ENCODE peak calls at places on chromosomes 13 and 19, in six cellular contexts. M, D, G, K, J and N are unnamed samples.

GRCh38 chr19:6739390-6739883 is at the start of gene TRIP10:
- DNase-seq in M (peak; percentile 96), D (peak; percentile 87), G (peak; percentile 90), K (peak; percentile 78), J (peak; percentile 94), N (peak; percentile 94)

GRCh38 chr13:44543424-44543823 is 32.7 kb downstream of the TSC22D1 start:
- DNase-seq in M (no peak), D (no peak), G (no peak), K (no peak), J (no peak), N (no peak)

GRCh38 chr13:29483211-29483610 is 112.3 kb downstream of the SLC7A1 start:
- DNase-seq in M (no peak), D (peak; percentile 97), G (no peak), K (peak; percentile 35), J (peak; percentile 70), N (no peak)

GRCh38 chr19:38877781-38878574 is at the start of gene RINL:
- DNase-seq in M (peak; percentile 87), D (peak; percentile 25), G (no peak), K (no peak), J (peak; percentile 58), N (no peak)

GRCh38 chr19:56596676-56597075 is 1.6 kb downstream of the ZNF71 start:
- DNase-seq in M (no peak), D (no peak), G (no peak), K (no peak), J (no peak), N (no peak)

GRCh38 chr13:78035500-78035899 is 116.9 kb upstream of the EDNRB start:
- DNase-seq in M (no peak), D (no peak), G (no peak), K (no peak), J (no peak), N (no peak)

GRCh38 chr19:1157931-1158884 is 15.9 kb downstream of the SBNO2 start:
- DNase-seq in M (no peak), D (no peak), G (no peak), K (no peak), J (no peak), N (no peak)

GRCh38 chr19:53982611-53983010 is 8.8 kb upstream of the CACNG6 start:
- DNase-seq in M (no peak), D (peak; percentile 13), G (peak; percentile 61), K (no peak), J (peak; percentile 79), N (peak; percentile 63)

GRCh38 chr13:27405521-27406134 is 18.8 kb upstream of the GTF3A start:
- DNase-seq in M (no peak), D (no peak), G (no peak), K (no peak), J (no peak), N (no peak)

GRCh38 chr19:13795595-13796300 is 505 bp downstream of the ZSWIM4 start:
- DNase-seq in M (no peak), D (peak; percentile 54), G (no peak), K (peak; percentile 32), J (no peak), N (peak; percentile 25)

GRCh38 chr13:76385606-76386005 is 500.6 kb downstream of the KCTD12 start:
- DNase-seq in M (no peak), D (no peak), G (no peak), K (no peak), J (no peak), N (no peak)

GRCh38 chr19:58002384-58003152 is at the start of gene ZNF606:
- DNase-seq in M (peak; percentile 81), D (peak; percentile 87), G (peak; percentile 92), K (peak; percentile 84), J (peak; percentile 95), N (peak; percentile 94)

GRCh38 chr13:105144020-105144419 is 1391.4 kb downstream of the EFNB2 start:
- DNase-seq in M (no peak), D (no peak), G (no peak), K (no peak), J (no peak), N (no peak)

GRCh38 chr19:16435238-16435911 is 36.4 kb downstream of the EPS15L1 start:
- DNase-seq in M (no peak), D (peak; percentile 39), G (no peak), K (no peak), J (no peak), N (peak; percentile 56)

GRCh38 chr13:101942038-101942437 is 459.8 kb downstream of the FGF14 start:
- DNase-seq in M (peak; percentile 4), D (no peak), G (peak; percentile 80), K (no peak), J (no peak), N (peak; percentile 4)

GRCh38 chr19:2500861-2501260 is 24.9 kb downstream of the GADD45B start:
- DNase-seq in M (no peak), D (peak; percentile 51), G (no peak), K (no peak), J (no peak), N (no peak)

GRCh38 chr19:56508282-56508778 is 675 bp downstream of the ZNF471 start:
- DNase-seq in M (no peak), D (no peak), G (no peak), K (no peak), J (no peak), N (no peak)

GRCh38 chr13:63625869-63626268 is 2210.2 kb upstream of the PCDH20 start:
- DNase-seq in M (no peak), D (no peak), G (peak; percentile 51), K (no peak), J (no peak), N (no peak)

GRCh38 chr13:36347826-36348225 is 1.6 kb upstream of the SPART start:
- DNase-seq in M (no peak), D (no peak), G (no peak), K (no peak), J (no peak), N (no peak)

GRCh38 chr13:113929628-113930615 is 44.0 kb downstream of the C13orf46 start:
- DNase-seq in M (no peak), D (no peak), G (no peak), K (no peak), J (peak; percentile 66), N (no peak)
- H3K27ac ChIP-seq in M (no peak overlapping the region), D (no peak overlapping the region), G (no peak overlapping the region), K (no peak overlapping the region), J (peak overlapping the region; percentile 61), N (no peak overlapping the region)

GRCh38 chr19:49847731-49848696 is 2.9 kb upstream of the PTOV1 start:
- DNase-seq in M (no peak), D (no peak), G (peak; percentile 79), K (no peak), J (no peak), N (peak; percentile 90)
- H3K27ac ChIP-seq in M (no peak overlapping the region), D (no peak overlapping the region), G (no peak overlapping the region), K (no peak overlapping the region), J (no peak overlapping the region), N (no peak overlapping the region)

DNA sequence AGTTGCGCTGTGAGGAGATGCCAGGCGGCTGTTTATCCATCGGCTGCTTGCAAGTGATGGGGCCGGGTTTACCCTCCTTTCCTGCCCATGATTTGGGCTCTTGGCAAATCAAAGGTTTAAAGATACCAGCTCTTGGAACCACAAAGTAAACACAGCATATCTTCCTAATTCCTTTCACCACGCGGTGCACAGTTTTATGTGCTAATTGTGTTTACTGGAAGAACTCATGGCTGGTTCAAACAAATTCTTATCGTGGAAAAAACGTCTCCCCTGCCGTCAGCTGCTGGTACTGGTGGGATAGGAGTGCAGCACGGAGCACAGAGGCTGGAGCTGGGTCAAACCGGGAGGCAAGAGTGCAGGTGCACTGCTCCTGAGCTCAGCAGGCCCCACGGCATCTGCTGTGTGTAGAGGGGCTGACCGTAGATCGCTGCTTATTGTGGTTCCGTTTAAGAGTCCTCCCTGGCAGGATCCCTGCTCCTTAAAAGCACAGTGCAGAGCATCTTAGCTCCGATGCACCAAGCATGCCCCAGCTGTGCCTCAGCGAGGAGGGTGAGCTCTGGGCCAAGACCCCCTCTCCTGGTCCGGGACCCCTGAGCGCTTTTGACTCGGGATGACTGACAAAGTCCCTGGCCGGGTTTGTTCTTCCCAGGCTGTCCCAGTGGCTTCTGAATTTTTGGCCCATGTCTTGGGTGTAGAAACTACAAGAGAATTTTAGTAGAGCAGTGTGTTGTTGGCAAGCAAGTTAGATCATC is 51.3 kb upstream of the GAS6 start:
- DNase-seq in M (no peak), D (no peak), G (no peak), K (no peak), J (no peak), N (no peak)
- H3K27ac ChIP-seq in M (no peak overlapping the region), D (no peak overlapping the region), G (no peak overlapping the region), K (no peak overlapping the region), J (no peak overlapping the region), N (no peak overlapping the region)

DNA sequence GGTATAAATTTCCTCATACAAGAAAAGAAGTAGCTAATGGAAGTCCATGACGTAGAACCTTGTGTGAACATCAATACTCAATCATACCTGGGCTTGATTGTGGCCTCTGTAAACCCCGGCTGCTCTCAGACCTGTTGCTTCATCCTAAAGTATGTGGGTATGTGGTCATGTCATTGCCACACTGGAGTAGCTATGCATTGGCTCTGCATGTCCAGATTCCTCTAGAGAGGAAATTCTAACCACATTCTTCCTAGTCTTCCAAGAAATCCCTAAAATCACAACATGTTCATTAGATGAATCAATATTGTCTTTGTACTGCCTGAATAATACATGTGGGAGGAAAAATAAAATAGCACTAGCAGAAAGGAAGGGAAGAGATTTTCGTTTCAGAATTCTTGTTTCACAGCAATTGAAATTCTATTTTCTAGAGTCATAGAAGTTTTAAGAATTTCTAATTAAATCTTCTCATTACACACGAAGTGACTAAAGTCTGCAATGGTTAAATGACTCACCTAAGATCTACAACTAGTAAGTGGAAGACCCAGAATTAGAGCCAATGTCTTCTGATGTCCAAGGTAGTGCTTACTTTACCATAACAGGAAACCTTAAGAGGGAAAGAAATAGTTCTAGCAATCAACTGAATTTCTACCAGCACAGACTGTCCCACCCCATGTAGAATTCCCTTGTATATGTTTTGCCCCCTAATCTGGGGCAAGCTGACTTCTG is 28.0 kb downstream of the RXFP2 start:
- DNase-seq in M (no peak), D (no peak), G (no peak), K (no peak), J (no peak), N (no peak)
- H3K27ac ChIP-seq in M (no peak overlapping the region), D (peak overlapping the region; percentile 61), G (no peak overlapping the region), K (no peak overlapping the region), J (no peak overlapping the region), N (no peak overlapping the region)

GRCh38 chr13:42173789-42174343 is 98.1 kb upstream of the AKAP11 start:
- DNase-seq in M (no peak), D (no peak), G (no peak), K (no peak), J (no peak), N (no peak)

GRCh38 chr13:42164557-42165125 is 107.3 kb upstream of the AKAP11 start:
- DNase-seq in M (no peak), D (no peak), G (no peak), K (no peak), J (no peak), N (no peak)

GRCh38 chr13:42168497-42168896 is 103.5 kb upstream of the AKAP11 start:
- DNase-seq in M (no peak), D (no peak), G (no peak), K (no peak), J (no peak), N (no peak)

GRCh38 chr13:42174344-42175162 is 97.4 kb upstream of the AKAP11 start:
- DNase-seq in M (no peak), D (no peak), G (no peak), K (no peak), J (no peak), N (peak; percentile 24)

DNA sequence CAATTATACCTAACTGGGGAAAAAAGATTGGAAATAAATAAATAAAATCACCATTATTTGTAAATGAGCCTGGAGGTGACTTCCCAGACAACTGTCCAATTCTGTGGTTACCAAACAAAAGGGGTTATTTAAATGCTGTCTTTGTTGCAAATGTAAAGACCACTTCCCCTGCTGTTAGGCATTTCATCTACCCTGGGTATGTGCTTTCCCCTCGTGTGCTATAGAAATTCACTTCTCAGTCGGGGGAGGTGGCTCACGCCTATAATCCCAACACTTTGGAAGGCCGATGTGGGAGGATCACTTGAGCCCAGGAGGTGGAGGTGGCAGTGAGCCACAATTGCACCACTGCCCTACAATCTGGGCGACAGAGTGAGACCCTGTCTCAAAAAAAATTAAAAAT is 101.9 kb upstream of the AKAP11 start:
- DNase-seq in M (no peak), D (no peak), G (no peak), K (no peak), J (no peak), N (no peak)
- H3K27ac ChIP-seq in M (no peak overlapping the region), D (no peak overlapping the region), G (no peak overlapping the region), K (no peak overlapping the region), J (no peak overlapping the region), N (no peak overlapping the region)